ENCODE peak calls at places on chromosome 9, in five cellular contexts. N is NCI-H1105 treated with DMSO at 0.1 percent for 48 hours; R is psoas muscle; S is activated CD8-positive, alpha-beta memory T cell treated with anti-CD3 and anti-CD28 coated beads for 24 hours; H is ACHN. T is an unnamed sample.

GRCh38 chr9:69758001-69758730 is 1.6 kb downstream of the PTAR1 start:
- DNase-seq in N (peak), R (no peak), S (no peak), H (no peak), T (no peak)

GRCh38 chr9:127572961-127573727 is 38.9 kb upstream of the STXBP1 start:
- DNase-seq in N (no peak), R (no peak), S (no peak), H (no peak), T (no peak)

GRCh38 chr9:129069128-129069824 is 11.6 kb upstream of the DOLPP1 start:
- DNase-seq in N (no peak), R (peak), S (peak), H (no peak), T (peak)

GRCh38 chr9:88959727-88960469 is 31.4 kb upstream of the S1PR3 start:
- DNase-seq in N (no peak), R (no peak), S (no peak), H (no peak), T (no peak)

GRCh38 chr9:99259231-99259918 is 37.3 kb downstream of the SEC61B start:
- DNase-seq in N (no peak), R (peak), S (peak), H (peak), T (peak)

GRCh38 chr9:106916491-106917235 is 53.7 kb downstream of the ZNF462 start:
- DNase-seq in N (no peak), R (peak), S (no peak), H (peak), T (no peak)

GRCh38 chr9:85172001-85172978 is 502.8 kb downstream of the NTRK2 start:
- DNase-seq in N (no peak), R (no peak), S (no peak), H (no peak), T (no peak)

GRCh38 chr9:127721391-127721821 is 5.5 kb downstream of the TTC16 start:
- DNase-seq in N (no peak), R (no peak), S (no peak), H (no peak), T (no peak)

GRCh38 chr9:32350682-32351081 is 33.8 kb upstream of the ACO1 start:
- DNase-seq in N (peak), R (no peak), S (no peak), H (peak), T (no peak)

GRCh38 chr9:81787747-81788632 is 98.6 kb upstream of the TLE1 start:
- DNase-seq in N (no peak), R (peak), S (no peak), H (peak), T (no peak)

GRCh38 chr9:118961857-118962256 is 407.4 kb downstream of the BRINP1 start:
- DNase-seq in N (no peak), R (no peak), S (no peak), H (peak), T (no peak)

GRCh38 chr9:88777498-88778312 is 213.6 kb upstream of the S1PR3 start:
- DNase-seq in N (no peak), R (peak), S (peak), H (no peak), T (no peak)

GRCh38 chr9:93869863-93870262 is 85.3 kb downstream of the BARX1 start:
- DNase-seq in N (no peak), R (no peak), S (no peak), H (no peak), T (no peak)

GRCh38 chr9:105385372-105385985 is 62.4 kb upstream of the FSD1L start:
- DNase-seq in N (no peak), R (peak), S (peak), H (peak), T (no peak)

GRCh38 chr9:135919318-135919717 is 12.0 kb upstream of the CAMSAP1 start:
- DNase-seq in N (no peak), R (no peak), S (no peak), H (no peak), T (no peak)

GRCh38 chr9:120538339-120538738 is 41.6 kb downstream of the CDK5RAP2 start:
- DNase-seq in N (no peak), R (no peak), S (no peak), H (no peak), T (no peak)

GRCh38 chr9:32411753-32412152 is 27.3 kb downstream of the ACO1 start:
- DNase-seq in N (no peak), R (no peak), S (no peak), H (no peak), T (no peak)

GRCh38 chr9:130371196-130371966 is 73.4 kb upstream of the ASS1 start:
- DNase-seq in N (no peak), R (no peak), S (no peak), H (no peak), T (no peak)

GRCh38 chr9:35736201-35736633 is 3.8 kb downstream of the CREB3 start:
- DNase-seq in N (peak), R (peak), S (peak), H (peak), T (peak)

GRCh38 chr9:96086936-96087582 is 211.6 kb downstream of the ERCC6L2 start:
- DNase-seq in N (no peak), R (no peak), S (no peak), H (no peak), T (no peak)

GRCh38 chr9:78533500-78533899 is 236.6 kb downstream of the PSAT1 start:
- DNase-seq in N (no peak), R (no peak), S (no peak), H (no peak), T (no peak)

GRCh38 chr9:101172671-101173070 is 144.1 kb downstream of the PLPPR1 start:
- DNase-seq in N (no peak), R (no peak), S (no peak), H (no peak), T (no peak)

GRCh38 chr9:137688725-137689124 is 69.9 kb downstream of the EHMT1 start:
- DNase-seq in N (no peak), R (no peak), S (no peak), H (no peak), T (no peak)

GRCh38 chr9:121294181-121294743 is 26.3 kb downstream of the GSN start:
- DNase-seq in N (no peak), R (peak), S (no peak), H (no peak), T (no peak)

GRCh38 chr9:72923077-72923476 is 29.8 kb downstream of the ALDH1A1 start:
- DNase-seq in N (no peak), R (no peak), S (no peak), H (no peak), T (no peak)

GRCh38 chr9:134186471-134187109 is 22.2 kb upstream of the RNU6ATAC start:
- DNase-seq in N (no peak), R (peak), S (no peak), H (no peak), T (no peak)

GRCh38 chr9:109253241-109253636 is 67.6 kb downstream of the EPB41L4B start:
- DNase-seq in N (no peak), R (no peak), S (no peak), H (no peak), T (no peak)

GRCh38 chr9:95023217-95024003 is 294.1 kb downstream of the FANCC start:
- DNase-seq in N (no peak), R (no peak), S (no peak), H (peak), T (no peak)

GRCh38 chr9:104868687-104869404 is 59.1 kb downstream of the ABCA1 start:
- DNase-seq in N (peak), R (peak), S (no peak), H (no peak), T (no peak)

GRCh38 chr9:34380034-34380510 is 3.4 kb upstream of the MYORG start:
- DNase-seq in N (peak), R (no peak), S (no peak), H (no peak), T (no peak)

GRCh38 chr9:133429641-133430161 is 7.5 kb downstream of the ADAMTS13 start:
- DNase-seq in N (no peak), R (no peak), S (no peak), H (no peak), T (no peak)

GRCh38 chr9:98906273-98907040 is 37.2 kb upstream of the COL15A1 start:
- DNase-seq in N (peak), R (peak), S (no peak), H (no peak), T (no peak)

GRCh38 chr9:120324461-120324860 is 255.5 kb downstream of the CDK5RAP2 start:
- DNase-seq in N (no peak), R (no peak), S (no peak), H (no peak), T (no peak)

GRCh38 chr9:126439402-126439765 is 112.8 kb downstream of the MVB12B start:
- DNase-seq in N (no peak), R (no peak), S (no peak), H (no peak), T (no peak)

GRCh38 chr9:28264368-28264767 is 691.1 kb upstream of the C9orf72 start:
- DNase-seq in N (no peak), R (no peak), S (no peak), H (peak), T (no peak)

GRCh38 chr9:4716163-4716562 is 24.8 kb downstream of the AK3 start:
- DNase-seq in N (no peak), R (no peak), S (no peak), H (no peak), T (no peak)

GRCh38 chr9:117555964-117556629 is 141.2 kb upstream of the ASTN2 start:
- DNase-seq in N (peak), R (peak), S (no peak), H (peak), T (no peak)

GRCh38 chr9:33106827-33107621 is 30.6 kb upstream of the SMU1 start:
- DNase-seq in N (no peak), R (peak), S (peak), H (peak), T (no peak)

GRCh38 chr9:87029904-87030303 is 82.6 kb upstream of the GAS1 start:
- DNase-seq in N (no peak), R (no peak), S (no peak), H (no peak), T (no peak)

T was measured in T-helper 22 cell.